ENCODE peak calls at places on chromosomes 5 and 9, in five cellular contexts. One of them, this sample, is unnamed.

GRCh38 chr5:148794275-148794674 is 32.1 kb upstream of the ADRB2 start:
- DNase-seq in stimulated activated CD8-positive, alpha-beta memory T cell treated with anti-CD3 and anti-CD28 coated beads, Interleukin-12 subunit alpha, Interleukin-12 subunit beta, amount 100 ng/mL, for 4 hours: no peak
- DNase-seq in Kasumi-1: no peak
- DNase-seq in AG04450: no peak
- DNase-seq in activated naive CD4-positive, alpha-beta T cell: no peak
- DNase-seq in this sample: no peak

GRCh38 chr5:68122439-68122906 is 93.1 kb upstream of the PIK3R1 start:
- DNase-seq in stimulated activated CD8-positive, alpha-beta memory T cell treated with anti-CD3 and anti-CD28 coated beads, Interleukin-12 subunit alpha, Interleukin-12 subunit beta, amount 100 ng/mL, for 4 hours: no peak
- DNase-seq in Kasumi-1: no peak
- DNase-seq in AG04450: no peak
- DNase-seq in activated naive CD4-positive, alpha-beta T cell: no peak
- DNase-seq in this sample: no peak

GRCh38 chr9:123419721-123420559 is 63.9 kb downstream of the CRB2 start:
- DNase-seq in stimulated activated CD8-positive, alpha-beta memory T cell treated with anti-CD3 and anti-CD28 coated beads, Interleukin-12 subunit alpha, Interleukin-12 subunit beta, amount 100 ng/mL, for 4 hours: no peak
- DNase-seq in Kasumi-1: no peak
- DNase-seq in AG04450: no peak
- DNase-seq in activated naive CD4-positive, alpha-beta T cell: no peak
- DNase-seq in this sample: no peak

GRCh38 chr9:124487491-124488182 is 19.6 kb downstream of the NR5A1 start:
- DNase-seq in stimulated activated CD8-positive, alpha-beta memory T cell treated with anti-CD3 and anti-CD28 coated beads, Interleukin-12 subunit alpha, Interleukin-12 subunit beta, amount 100 ng/mL, for 4 hours: no peak
- DNase-seq in Kasumi-1: no peak
- DNase-seq in AG04450: no peak
- DNase-seq in activated naive CD4-positive, alpha-beta T cell: no peak
- DNase-seq in this sample: no peak

GRCh38 chr5:37668524-37669047 is 171.3 kb downstream of the GDNF start:
- DNase-seq in stimulated activated CD8-positive, alpha-beta memory T cell treated with anti-CD3 and anti-CD28 coated beads, Interleukin-12 subunit alpha, Interleukin-12 subunit beta, amount 100 ng/mL, for 4 hours: no peak
- DNase-seq in Kasumi-1: no peak
- DNase-seq in AG04450: peak; percentile 97
- DNase-seq in activated naive CD4-positive, alpha-beta T cell: no peak
- DNase-seq in this sample: no peak

GRCh38 chr5:136424835-136425694 is 59.7 kb upstream of the TRPC7 start:
- DNase-seq in stimulated activated CD8-positive, alpha-beta memory T cell treated with anti-CD3 and anti-CD28 coated beads, Interleukin-12 subunit alpha, Interleukin-12 subunit beta, amount 100 ng/mL, for 4 hours: no peak
- DNase-seq in Kasumi-1: peak; percentile 35
- DNase-seq in AG04450: no peak
- DNase-seq in activated naive CD4-positive, alpha-beta T cell: no peak
- DNase-seq in this sample: peak; percentile 20

GRCh38 chr5:67305913-67306710 is 109.5 kb upstream of the CD180 start:
- DNase-seq in stimulated activated CD8-positive, alpha-beta memory T cell treated with anti-CD3 and anti-CD28 coated beads, Interleukin-12 subunit alpha, Interleukin-12 subunit beta, amount 100 ng/mL, for 4 hours: no peak
- DNase-seq in Kasumi-1: peak; percentile 10
- DNase-seq in AG04450: no peak
- DNase-seq in activated naive CD4-positive, alpha-beta T cell: no peak
- DNase-seq in this sample: no peak

GRCh38 chr9:73129941-73130695 is 21.5 kb upstream of the ANXA1 start:
- DNase-seq in stimulated activated CD8-positive, alpha-beta memory T cell treated with anti-CD3 and anti-CD28 coated beads, Interleukin-12 subunit alpha, Interleukin-12 subunit beta, amount 100 ng/mL, for 4 hours: no peak
- DNase-seq in Kasumi-1: no peak
- DNase-seq in AG04450: no peak
- DNase-seq in activated naive CD4-positive, alpha-beta T cell: no peak
- DNase-seq in this sample: no peak

This sample was measured in central memory CD8-positive, alpha-beta T cell.